ENCODE peak calls at places on chromosomes 13 and 19, in six cellular contexts. E is esophagus squamous epithelium, M is heart left ventricle, Z is psoas muscle, W is cardiac muscle cell, N is HepG2. R is an unnamed sample.

GRCh38 chr19:49570997-49571676 is 9.2 kb downstream of the NOSIP start:
- DNase-seq in N (peak; percentile 76), W (peak; percentile 57), M (no peak), E (no peak), Z (no peak), R (no peak)

GRCh38 chr13:49374585-49375290 is 69.1 kb downstream of the CAB39L start:
- DNase-seq in W (no peak), Z (no peak), N (no peak), M (no peak), E (no peak), R (no peak)

GRCh38 chr13:75617230-75617629 is 18.9 kb upstream of the LMO7 start:
- DNase-seq in E (no peak), N (no peak), M (no peak), Z (no peak), W (no peak), R (no peak)

GRCh38 chr13:40520916-40521315 is 145.5 kb downstream of the FOXO1 start:
- DNase-seq in M (no peak), W (no peak), N (no peak), Z (no peak), E (no peak), R (no peak)

GRCh38 chr13:108156749-108157148 is 58.6 kb downstream of the LIG4 start:
- DNase-seq in W (no peak), Z (no peak), E (no peak), M (no peak), N (no peak), R (no peak)

GRCh38 chr13:76552373-76552772 is 333.8 kb downstream of the KCTD12 start:
- DNase-seq in E (no peak), W (no peak), Z (no peak), M (no peak), N (no peak), R (no peak)

GRCh38 chr19:28596561-28597071 is 616.3 kb downstream of the UQCRFS1 start:
- DNase-seq in Z (no peak), W (no peak), E (no peak), M (no peak), N (no peak), R (no peak)

GRCh38 chr13:37173214-37173613 is 67.8 kb upstream of the CSNK1A1L start:
- DNase-seq in W (no peak), M (no peak), E (no peak), Z (no peak), N (no peak), R (no peak)

GRCh38 chr13:48653074-48654054 is at the start of gene CYSLTR2:
- DNase-seq in E (no peak), W (peak; percentile 9), M (no peak), Z (no peak), N (no peak), R (no peak)

GRCh38 chr13:51311957-51312520 is 27.5 kb upstream of the SERPINE3 start:
- DNase-seq in M (no peak), Z (no peak), W (no peak), E (no peak), N (no peak), R (no peak)

GRCh38 chr13:83765796-83766195 is 116.5 kb downstream of the SLITRK1 start:
- DNase-seq in Z (no peak), E (no peak), N (no peak), M (no peak), W (no peak), R (no peak)

GRCh38 chr19:54077334-54077733 is 3.8 kb downstream of the TARM1 start:
- DNase-seq in W (no peak), M (no peak), N (no peak), E (no peak), Z (no peak), R (no peak)

GRCh38 chr19:4099054-4099764 is 24.7 kb downstream of the MAP2K2 start:
- DNase-seq in Z (peak; percentile 45), E (no peak), W (no peak), N (no peak), M (no peak), R (no peak)

GRCh38 chr13:70189981-70190380 is 81.7 kb upstream of the KLHL1 start:
- DNase-seq in Z (no peak), N (no peak), M (no peak), E (no peak), W (no peak), R (no peak)

GRCh38 chr13:39565036-39565949 is 37.7 kb downstream of the LHFPL6 start:
- DNase-seq in E (no peak), Z (no peak), W (no peak), M (peak; percentile 50), N (peak; percentile 1), R (no peak)

GRCh38 chr13:24624801-24625231 is 55.4 kb upstream of the ATP12A start:
- DNase-seq in Z (no peak), E (no peak), W (no peak), N (no peak), M (no peak), R (no peak)

GRCh38 chr13:47723898-47724297 is 277.2 kb downstream of the SUCLA2 start:
- DNase-seq in Z (no peak), M (no peak), W (no peak), E (no peak), N (no peak), R (no peak)

GRCh38 chr13:37192986-37193385 is 87.5 kb upstream of the CSNK1A1L start:
- DNase-seq in Z (no peak), E (no peak), N (no peak), M (no peak), W (no peak), R (no peak)

GRCh38 chr19:5335593-5335992 is 5.0 kb downstream of the PTPRS start:
- DNase-seq in N (no peak), M (no peak), W (no peak), E (no peak), Z (no peak), R (no peak)

GRCh38 chr13:45786293-45786920 is 65.1 kb downstream of the SIAH3 start:
- DNase-seq in N (no peak), Z (no peak), M (no peak), W (peak; percentile 76), E (no peak), R (no peak)

GRCh38 chr13:76473552-76474134 is 412.6 kb downstream of the KCTD12 start:
- DNase-seq in W (peak; percentile 89), N (peak; percentile 76), E (no peak), M (peak; percentile 62), Z (peak; percentile 67), R (peak; percentile 48)

GRCh38 chr13:88908896-88909535 is 1237.8 kb downstream of the SLITRK5 start:
- DNase-seq in E (no peak), Z (no peak), M (no peak), N (no peak), W (peak; percentile 19), R (peak; percentile 72)

GRCh38 chr13:99506632-99507031 is 5.4 kb downstream of the TM9SF2 start:
- DNase-seq in M (no peak), E (no peak), Z (no peak), N (no peak), W (no peak), R (no peak)
- H3K4me1 ChIP-seq in M (peaks cover 69% of the 10 kb centered on the region), E (peaks cover 8% of the 10 kb centered on the region), Z (peaks cover 79% of the 10 kb centered on the region), N (peaks cover 49% of the 10 kb centered on the region), W (peaks cover 10% of the 10 kb centered on the region), R (peaks cover 18% of the 10 kb centered on the region)

GRCh38 chr19:19418548-19419260 is 13.2 kb downstream of the GATAD2A start:
- DNase-seq in Z (no peak), W (no peak), M (no peak), E (no peak), N (no peak), R (no peak)

GRCh38 chr19:19421326-19421725 is 15.9 kb downstream of the GATAD2A start:
- DNase-seq in E (no peak), W (no peak), Z (no peak), N (no peak), M (no peak), R (no peak)

GRCh38 chr19:19423322-19423721 is 17.8 kb downstream of the GATAD2A start:
- DNase-seq in E (no peak), W (no peak), N (no peak), M (no peak), Z (no peak), R (no peak)

GRCh38 chr19:19422156-19422555 is 16.7 kb downstream of the GATAD2A start:
- DNase-seq in Z (no peak), M (no peak), E (no peak), W (no peak), N (no peak), R (no peak)

GRCh38 chr19:19420570-19421301 is 15.3 kb downstream of the GATAD2A start:
- DNase-seq in E (no peak), Z (no peak), M (no peak), N (no peak), W (no peak), R (no peak)
- H3K27ac ChIP-seq in E (no peak overlapping the region), Z (no peak overlapping the region), M (no peak overlapping the region), N (no peak overlapping the region), W (no peak overlapping the region), R (peak overlapping the region; percentile 5)

DNA sequence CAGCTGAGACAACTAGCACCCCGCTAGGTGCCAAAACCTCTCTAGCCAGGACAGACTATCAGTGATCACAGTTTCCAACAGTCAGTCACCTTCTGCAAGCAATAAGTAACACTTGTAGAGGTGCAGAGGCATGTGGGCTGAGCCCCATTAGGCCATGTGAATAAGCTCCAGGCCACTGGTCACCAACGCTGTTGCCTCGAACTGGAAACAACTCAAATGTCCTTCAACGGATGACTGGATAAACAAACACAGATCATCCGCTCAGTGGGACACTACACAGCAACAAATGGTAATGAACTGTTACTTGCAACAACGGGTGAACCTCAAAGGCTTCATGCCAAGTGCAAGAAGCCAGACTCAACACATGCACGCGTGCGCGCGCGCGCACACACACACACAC is 27.5 kb upstream of the TMEM160 start:
- DNase-seq in E (no peak), N (no peak), M (no peak), W (no peak), Z (no peak), R (no peak)
- H3K36me3 ChIP-seq in E (peaks cover 30% of the 10 kb centered on the region), N (peaks cover 17% of the 10 kb centered on the region), M (peaks cover 97% of the 10 kb centered on the region), W (peaks cover 30% of the 10 kb centered on the region), Z (peaks cover 95% of the 10 kb centered on the region), R (no peaks in the 10 kb centered on the region)

DNA sequence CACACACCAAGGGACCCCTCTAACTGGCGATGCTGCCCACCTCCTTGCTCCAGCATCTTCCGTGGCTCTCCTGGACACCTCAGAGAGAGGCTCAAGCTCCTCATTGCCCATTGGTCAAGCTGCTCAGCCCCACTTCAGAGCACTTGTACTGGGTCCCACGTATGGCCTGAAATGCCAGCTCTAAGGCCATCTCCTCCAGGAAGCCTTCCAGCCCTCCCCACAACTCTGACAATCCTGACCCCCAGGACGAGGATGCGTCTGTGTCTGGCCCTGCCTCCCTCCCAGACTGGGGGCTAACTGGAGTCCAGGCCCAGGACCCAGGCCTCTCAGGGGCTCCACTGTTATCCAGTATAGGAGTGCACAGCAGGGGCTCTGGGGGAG is 7.9 kb upstream of the HOMER3 start:
- DNase-seq in N (no peak), M (no peak), W (no peak), E (no peak), Z (no peak), R (no peak)
- H3K4me1 ChIP-seq in N (peaks cover 32% of the 10 kb centered on the region), M (no peaks in the 10 kb centered on the region), W (no peaks in the 10 kb centered on the region), E (peaks cover 6% of the 10 kb centered on the region), Z (no peaks in the 10 kb centered on the region), R (no peaks in the 10 kb centered on the region)

R was measured in breast epithelium.